ENCODE peak calls at places on chromosomes 2 and 18, in nine cellular contexts. One of them, this sample, is unnamed.

GRCh38 chr18:46917808-46918600 is 602 bp downstream of the KATNAL2 start:
- DNase-seq in A549: no peak
- DNase-seq in NCI-H1436: no peak
- DNase-seq in AG09319: no peak
- DNase-seq in heart left ventricle: peak
- DNase-seq in RKO: peak
- DNase-seq in LoVo: peak
- DNase-seq in substantia nigra: peak
- DNase-seq in AG09309: no peak
- DNase-seq in this sample: no peak

GRCh38 chr18:70683263-70683662 is 394.4 kb downstream of the SOCS6 start:
- DNase-seq in A549: no peak
- DNase-seq in NCI-H1436: no peak
- DNase-seq in AG09319: no peak
- DNase-seq in heart left ventricle: no peak
- DNase-seq in RKO: no peak
- DNase-seq in LoVo: no peak
- DNase-seq in substantia nigra: no peak
- DNase-seq in AG09309: no peak
- DNase-seq in this sample: no peak

GRCh38 chr2:97645112-97645699 is 656 bp upstream of the COX5B start:
- DNase-seq in A549: no peak
- DNase-seq in NCI-H1436: no peak
- DNase-seq in AG09319: no peak
- DNase-seq in heart left ventricle: no peak
- DNase-seq in RKO: peak
- DNase-seq in LoVo: no peak
- DNase-seq in substantia nigra: peak
- DNase-seq in AG09309: no peak
- DNase-seq in this sample: no peak

GRCh38 chr2:172086349-172087190 is 1.3 kb downstream of the DLX1 start:
- DNase-seq in A549: no peak
- DNase-seq in NCI-H1436: no peak
- DNase-seq in AG09319: no peak
- DNase-seq in heart left ventricle: no peak
- DNase-seq in RKO: no peak
- DNase-seq in LoVo: no peak
- DNase-seq in substantia nigra: no peak
- DNase-seq in AG09309: no peak
- DNase-seq in this sample: no peak

GRCh38 chr2:12465631-12466135 is 251.1 kb upstream of the TRIB2 start:
- DNase-seq in A549: no peak
- DNase-seq in NCI-H1436: no peak
- DNase-seq in AG09319: no peak
- DNase-seq in heart left ventricle: no peak
- DNase-seq in RKO: no peak
- DNase-seq in LoVo: no peak
- DNase-seq in substantia nigra: no peak
- DNase-seq in AG09309: no peak
- DNase-seq in this sample: no peak

GRCh38 chr2:241199897-241200821 is 11.7 kb downstream of the ANO7 start:
- DNase-seq in A549: no peak
- DNase-seq in NCI-H1436: no peak
- DNase-seq in AG09319: no peak
- DNase-seq in heart left ventricle: no peak
- DNase-seq in RKO: no peak
- DNase-seq in LoVo: no peak
- DNase-seq in substantia nigra: no peak
- DNase-seq in AG09309: no peak
- DNase-seq in this sample: no peak

GRCh38 chr2:209383212-209383611 is 40.6 kb upstream of the MAP2 start:
- DNase-seq in A549: peak
- DNase-seq in NCI-H1436: peak
- DNase-seq in AG09319: no peak
- DNase-seq in heart left ventricle: no peak
- DNase-seq in RKO: peak
- DNase-seq in LoVo: peak
- DNase-seq in substantia nigra: no peak
- DNase-seq in AG09309: no peak
- DNase-seq in this sample: peak

GRCh38 chr18:811192-812122 is 585 bp downstream of the YES1 start:
- DNase-seq in A549: peak
- DNase-seq in NCI-H1436: no peak
- DNase-seq in AG09319: no peak
- DNase-seq in heart left ventricle: peak
- DNase-seq in RKO: peak
- DNase-seq in LoVo: no peak
- DNase-seq in substantia nigra: no peak
- DNase-seq in AG09309: no peak
- DNase-seq in this sample: no peak

GRCh38 chr2:205524656-205525055 is 157.6 kb upstream of the NRP2 start:
- DNase-seq in A549: no peak
- DNase-seq in NCI-H1436: no peak
- DNase-seq in AG09319: no peak
- DNase-seq in heart left ventricle: no peak
- DNase-seq in RKO: no peak
- DNase-seq in LoVo: peak
- DNase-seq in substantia nigra: no peak
- DNase-seq in AG09309: no peak
- DNase-seq in this sample: no peak

GRCh38 chr2:216172493-216172892 is 63.3 kb downstream of the XRCC5 start:
- DNase-seq in A549: no peak
- DNase-seq in NCI-H1436: no peak
- DNase-seq in AG09319: no peak
- DNase-seq in heart left ventricle: no peak
- DNase-seq in RKO: no peak
- DNase-seq in LoVo: no peak
- DNase-seq in substantia nigra: no peak
- DNase-seq in AG09309: no peak
- DNase-seq in this sample: no peak

GRCh38 chr2:122340246-122340645 is 584.8 kb downstream of the TSN start:
- DNase-seq in A549: no peak
- DNase-seq in NCI-H1436: peak
- DNase-seq in AG09319: no peak
- DNase-seq in heart left ventricle: no peak
- DNase-seq in RKO: no peak
- DNase-seq in LoVo: no peak
- DNase-seq in substantia nigra: no peak
- DNase-seq in AG09309: no peak
- DNase-seq in this sample: no peak

GRCh38 chr2:222827417-222827816 is 33.4 kb upstream of the ACSL3 start:
- DNase-seq in A549: no peak
- DNase-seq in NCI-H1436: no peak
- DNase-seq in AG09319: no peak
- DNase-seq in heart left ventricle: no peak
- DNase-seq in RKO: no peak
- DNase-seq in LoVo: no peak
- DNase-seq in substantia nigra: no peak
- DNase-seq in AG09309: no peak
- DNase-seq in this sample: no peak